ENCODE peak calls at places on chromosomes 5 and 9, in five cellular contexts. J is adrenal gland, L is esophagus squamous epithelium, Z is Peyer's patch, G is spleen. U is an unnamed sample.
A peak's percentile ranks its signal among the peaks of the same experiment; 100 is the strongest.

GRCh38 chr9:88498880-88499279 is 36.1 kb upstream of the NXNL2 start:
- DNase-seq in J (peak; percentile 61), L (no peak), Z (no peak), G (peak; percentile 15), U (no peak)

GRCh38 chr9:87592554-87593394 is 95.1 kb downstream of the DAPK1 start:
- DNase-seq in J (peak; percentile 75), L (no peak), Z (peak; percentile 57), G (no peak), U (no peak)

GRCh38 chr5:174307656-174308271 is 262.3 kb downstream of the NSG2 start:
- DNase-seq in J (no peak), L (no peak), Z (no peak), G (no peak), U (no peak)

GRCh38 chr5:169716287-169716686 is 79.2 kb downstream of the DOCK2 start:
- DNase-seq in J (no peak), L (no peak), Z (no peak), G (no peak), U (no peak)

GRCh38 chr5:14706615-14707021 is 42.1 kb downstream of the OTULIN start:
- DNase-seq in J (no peak), L (no peak), Z (no peak), G (no peak), U (peak; percentile 17)

GRCh38 chr5:21171038-21171437 is 1183.0 kb upstream of the CDH18 start:
- DNase-seq in J (no peak), L (no peak), Z (no peak), G (no peak), U (no peak)

GRCh38 chr9:123406691-123407536 is 50.9 kb downstream of the CRB2 start:
- DNase-seq in J (no peak), L (no peak), Z (no peak), G (peak; percentile 30), U (no peak)

GRCh38 chr5:30994170-30994569 is 199.3 kb upstream of the CDH6 start:
- DNase-seq in J (no peak), L (no peak), Z (no peak), G (no peak), U (no peak)

GRCh38 chr5:39299962-39300361 is 64.3 kb downstream of the C9 start:
- DNase-seq in J (no peak), L (no peak), Z (no peak), G (peak; percentile 12), U (no peak)

GRCh38 chr9:78612089-78612488 is 315.2 kb downstream of the PSAT1 start:
- DNase-seq in J (no peak), L (no peak), Z (no peak), G (no peak), U (no peak)

GRCh38 chr5:32143991-32144636 is 30.0 kb downstream of the GOLPH3 start:
- DNase-seq in J (no peak), L (no peak), Z (no peak), G (no peak), U (no peak)

GRCh38 chr9:126474786-126475485 is 138.8 kb upstream of the LMX1B start:
- DNase-seq in J (no peak), L (no peak), Z (no peak), G (no peak), U (no peak)

GRCh38 chr9:106874657-106875056 is 11.7 kb downstream of the ZNF462 start:
- DNase-seq in J (no peak), L (no peak), Z (no peak), G (no peak), U (no peak)

GRCh38 chr9:70601000-70601929 is 186.8 kb upstream of the KLF9 start:
- DNase-seq in J (peak; percentile 96), L (no peak), Z (peak; percentile 90), G (peak; percentile 84), U (no peak)

DNA sequence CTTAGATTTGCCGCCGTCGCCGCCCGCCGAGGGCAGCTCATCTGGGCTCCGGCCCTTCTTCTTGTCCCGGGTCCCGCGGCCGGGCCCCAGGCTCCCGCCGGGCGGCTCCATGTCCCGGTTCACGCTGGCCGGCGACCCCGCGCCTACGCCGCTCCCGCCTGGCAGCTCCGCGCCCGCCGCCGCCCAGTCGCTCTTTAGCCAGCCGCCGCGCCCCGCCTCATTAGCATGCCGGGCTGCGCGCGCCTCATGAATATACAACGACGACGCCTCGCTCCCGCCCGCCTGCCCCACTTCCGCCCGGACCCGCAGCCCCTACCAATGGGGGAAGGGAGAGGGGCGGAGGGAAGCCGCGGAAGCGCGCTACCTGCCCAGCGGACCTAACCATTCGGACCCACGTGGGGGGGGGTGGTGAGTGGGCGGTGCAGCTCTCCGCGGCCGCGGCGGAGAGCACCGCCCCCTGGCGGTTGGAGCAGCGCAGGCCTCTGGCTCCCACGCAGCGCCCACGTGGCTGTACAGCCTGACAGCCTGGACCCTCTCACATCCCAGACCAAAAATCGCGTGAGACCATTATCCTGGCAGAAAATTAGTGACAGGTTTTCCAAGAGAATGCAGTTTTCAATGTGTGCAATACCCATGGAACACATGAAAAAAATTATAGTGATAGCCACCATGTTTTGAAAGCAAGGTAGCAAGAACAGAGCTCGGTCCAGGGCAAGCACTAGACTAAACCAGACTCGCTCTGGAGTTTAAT is at the start of gene DIAPH1:
- DNase-seq in J (peak; percentile 98), L (peak; percentile 90), Z (peak; percentile 99), G (peak; percentile 100), U (peak; percentile 99)
- TF ChIP-seq POLR2A in J (peak; percentile 97), L (no peak), Z (peak; percentile 88), G (no peak), U (peak; percentile 75)

DNA sequence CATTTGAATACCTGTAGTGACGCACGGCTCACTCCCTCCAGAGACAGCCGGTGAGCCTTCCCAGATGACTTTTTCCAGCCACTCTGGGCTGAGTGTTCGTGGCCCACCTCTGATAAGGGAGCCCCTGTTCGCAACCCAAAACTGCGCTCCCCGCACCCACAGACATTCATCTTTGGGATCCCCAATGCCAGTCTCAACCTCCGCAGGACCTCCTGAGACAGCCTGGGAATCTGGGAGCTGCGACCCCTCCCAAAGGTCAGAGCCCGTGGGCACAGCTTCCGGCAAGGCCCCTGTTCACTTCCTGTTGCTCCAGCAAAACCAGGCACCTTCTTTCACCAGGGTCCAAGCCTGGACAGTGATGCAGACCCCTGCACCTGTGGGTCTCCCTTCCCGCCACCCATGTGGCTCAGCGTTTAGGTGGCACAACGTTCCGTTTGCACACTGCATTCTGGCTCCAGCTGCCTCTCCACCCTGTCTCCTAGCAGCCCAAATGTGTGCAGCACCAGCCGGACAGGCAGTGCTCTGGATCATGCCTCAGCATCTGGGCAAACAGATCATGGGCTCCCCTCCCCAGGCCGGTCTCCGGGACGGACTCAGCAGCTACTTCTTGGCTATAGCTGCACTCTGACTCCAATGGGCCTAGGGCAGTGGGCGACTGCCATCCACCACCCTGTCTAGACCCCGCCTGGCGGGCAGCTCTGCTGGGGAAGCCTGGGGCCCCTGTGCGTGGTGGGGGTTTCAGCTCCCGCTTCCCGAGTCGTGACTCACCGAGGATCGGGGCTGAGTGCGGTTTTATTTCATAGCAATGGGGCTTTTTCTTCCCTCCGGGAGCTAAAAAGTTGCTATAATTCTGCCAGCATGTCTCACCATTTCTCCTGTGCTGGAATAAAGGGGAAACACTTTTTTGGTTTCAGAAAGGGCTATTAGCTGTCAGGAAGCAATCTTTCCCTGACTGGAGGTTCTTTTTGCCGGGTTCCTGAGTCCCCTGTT is 156.0 kb downstream of the OLFM1 start:
- DNase-seq in J (no peak), L (no peak), Z (no peak), G (peak; percentile 45), U (no peak)
- TF ChIP-seq POLR2A in J (no peak), L (no peak), Z (no peak), G (no peak), U (no peak)

DNA sequence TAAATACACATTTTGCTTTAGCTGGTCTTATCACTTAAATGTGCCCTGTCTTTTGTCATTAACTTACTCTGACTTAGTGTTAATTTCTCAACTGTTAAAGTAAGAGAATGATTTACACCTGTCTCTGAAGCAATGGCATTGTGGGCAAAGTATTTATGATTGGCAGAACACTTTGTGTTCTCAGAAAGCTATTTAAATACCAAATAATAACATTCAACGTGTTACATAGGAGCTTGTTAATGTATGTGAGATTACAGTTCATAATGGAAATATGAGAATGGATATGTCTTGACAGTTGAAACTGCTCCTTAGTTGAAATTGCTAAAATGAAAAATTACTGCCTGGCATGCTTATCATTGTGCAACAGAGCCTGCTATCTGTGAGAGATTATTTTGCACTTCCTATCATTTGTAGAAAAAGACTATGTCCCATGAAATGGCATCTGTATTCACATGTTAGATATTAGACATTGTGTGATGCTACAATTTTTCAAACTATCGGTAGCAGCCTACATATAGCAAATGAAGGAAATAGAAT is 46.1 kb downstream of the PRR16 start:
- DNase-seq in J (no peak), L (no peak), Z (no peak), G (no peak), U (peak; percentile 55)
- TF ChIP-seq POLR2A in J (no peak), L (no peak), Z (no peak), G (no peak), U (no peak)

GRCh38 chr5:111092062-111092853 is at the start of gene WDR36:
- DNase-seq in J (peak; percentile 92), L (peak; percentile 47), Z (peak; percentile 94), G (peak; percentile 96), U (peak; percentile 94)
- TF ChIP-seq POLR2A in J (peak; percentile 39), L (no peak), Z (no peak), G (no peak), U (peak; percentile 84)

DNA sequence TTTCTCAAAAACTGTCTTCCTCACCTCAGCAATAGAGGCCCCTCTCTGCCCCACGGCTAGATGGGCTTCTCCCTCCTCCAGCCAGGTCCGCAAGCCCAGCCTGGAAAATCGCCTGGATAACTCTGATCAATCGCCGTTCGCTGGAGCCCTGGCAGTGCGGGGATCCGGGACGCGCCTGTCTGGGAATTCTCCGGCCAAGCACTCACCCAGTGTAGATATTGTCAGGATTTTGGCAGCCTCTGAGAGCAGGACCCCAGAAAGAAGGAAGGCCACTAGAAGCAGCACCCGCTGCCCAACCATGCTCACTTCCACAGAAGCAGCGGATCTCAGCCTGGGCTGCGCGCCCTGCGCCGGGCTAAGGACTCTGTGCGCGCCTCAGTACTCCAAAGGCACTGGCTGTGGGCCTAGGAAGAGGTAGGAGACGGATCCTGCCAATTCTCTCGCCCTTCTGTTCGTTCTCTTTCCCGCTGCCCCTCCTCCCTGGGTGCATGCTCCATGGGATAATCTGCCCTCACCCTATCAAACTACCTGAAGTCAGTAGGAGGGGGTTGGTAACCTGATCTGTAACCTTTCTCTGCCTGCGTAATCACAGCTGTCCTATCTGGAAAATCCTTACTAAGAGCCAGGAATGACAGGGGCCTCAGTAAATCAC is at the start of gene UGT3A1:
- DNase-seq in J (no peak), L (no peak), Z (no peak), G (no peak), U (no peak)
- TF ChIP-seq POLR2A in J (no peak), L (no peak), Z (no peak), G (no peak), U (no peak)

GRCh38 chr9:120526493-120526892 is 53.5 kb downstream of the CDK5RAP2 start:
- DNase-seq in J (no peak), L (no peak), Z (no peak), G (no peak), U (no peak)
- TF ChIP-seq POLR2A in J (no peak), L (no peak), Z (no peak), G (no peak), U (no peak)

GRCh38 chr9:121736147-121736721 is 84.8 kb downstream of the DAB2IP start:
- DNase-seq in J (peak; percentile 31), L (no peak), Z (peak; percentile 81), G (peak; percentile 83), U (peak; percentile 22)
- TF ChIP-seq POLR2A in J (peak; percentile 9), L (no peak), Z (peak; percentile 63), G (no peak), U (no peak)

U was measured in erythroblast.